ENCODE peak calls at places on chromosome 4, in nine cellular contexts. O is GM13976; J is psoas muscle; Y is CD4-positive, alpha-beta T cell; G is transverse colon; E is endothelial cell; H is heart left ventricle; N is RWPE1; K is left lung. C is an unnamed sample.

GRCh38 chr4:128571747-128572146 is 237.8 kb upstream of the JADE1 start:
- DNase-seq in E (no peak), J (no peak), H (peak; percentile 43), K (no peak), Y (no peak), O (no peak), N (peak; percentile 79), G (peak; percentile 17), C (no peak)

GRCh38 chr4:163587867-163588266 is 93.4 kb downstream of the TMA16 start:
- DNase-seq in G (no peak), Y (no peak), H (no peak), O (peak; percentile 28), N (no peak), K (no peak), J (no peak), E (no peak), C (no peak)

GRCh38 chr4:44861756-44862155 is 135.4 kb upstream of the GNPDA2 start:
- DNase-seq in K (no peak), Y (no peak), O (no peak), J (no peak), E (no peak), G (no peak), H (no peak), N (peak; percentile 4), C (no peak)

GRCh38 chr4:176198316-176198903 is 3.0 kb upstream of the SPATA4 start:
- DNase-seq in H (no peak), K (no peak), E (no peak), N (no peak), Y (no peak), J (no peak), G (peak; percentile 25), O (no peak), C (no peak)

GRCh38 chr4:48141048-48141447 is 7.0 kb upstream of the TXK start:
- DNase-seq in H (no peak), N (peak; percentile 42), K (no peak), O (peak; percentile 34), J (no peak), E (no peak), Y (no peak), G (no peak), C (no peak)

GRCh38 chr4:90503677-90504076 is 376.5 kb downstream of the CCSER1 start:
- DNase-seq in N (no peak), K (no peak), O (no peak), Y (no peak), H (no peak), G (no peak), E (no peak), J (no peak), C (no peak)

GRCh38 chr4:119082661-119083060 is 53.0 kb upstream of the MYOZ2 start:
- DNase-seq in K (no peak), J (no peak), Y (no peak), G (no peak), O (no peak), H (no peak), E (no peak), N (no peak), C (no peak)

GRCh38 chr4:26263165-26263564 is 57.6 kb upstream of the RBPJ start:
- DNase-seq in N (peak; percentile 55), J (no peak), E (no peak), H (no peak), Y (no peak), O (no peak), K (no peak), G (no peak), C (no peak)

GRCh38 chr4:10054571-10055041 is 33.3 kb upstream of the SLC2A9 start:
- DNase-seq in N (no peak), E (no peak), G (no peak), J (no peak), K (no peak), H (no peak), Y (no peak), O (no peak), C (no peak)

GRCh38 chr4:54231419-54232150 is 2.5 kb downstream of the PDGFRA start:
- DNase-seq in G (no peak), H (peak; percentile 70), Y (no peak), J (peak; percentile 82), N (no peak), O (peak; percentile 35), K (peak; percentile 79), E (peak; percentile 39), C (peak; percentile 92)

GRCh38 chr4:100849319-100849718 is 331.5 kb upstream of the EMCN start:
- DNase-seq in H (no peak), Y (no peak), J (no peak), E (no peak), N (no peak), G (no peak), O (no peak), K (no peak), C (no peak)

GRCh38 chr4:83644677-83645639 is 109.0 kb downstream of the GPAT3 start:
- DNase-seq in G (no peak), K (no peak), N (peak; percentile 54), H (peak; percentile 21), O (peak; percentile 60), Y (no peak), J (no peak), E (peak; percentile 44), C (no peak)

GRCh38 chr4:102299708-102300107 is 45.6 kb downstream of the SLC39A8 start:
- DNase-seq in Y (peak; percentile 12), K (peak; percentile 57), O (peak; percentile 2), E (peak; percentile 27), J (no peak), G (no peak), N (peak; percentile 54), H (peak; percentile 17), C (no peak)

GRCh38 chr4:80187677-80188076 is 9.6 kb upstream of the PRDM8 start:
- DNase-seq in K (no peak), O (no peak), Y (no peak), G (no peak), J (no peak), H (no peak), N (no peak), E (no peak), C (no peak)

GRCh38 chr4:120671538-120671937 is 251.0 kb downstream of the PRDM5 start:
- DNase-seq in J (no peak), G (no peak), E (no peak), K (no peak), H (no peak), Y (no peak), N (no peak), O (no peak), C (no peak)

DNA sequence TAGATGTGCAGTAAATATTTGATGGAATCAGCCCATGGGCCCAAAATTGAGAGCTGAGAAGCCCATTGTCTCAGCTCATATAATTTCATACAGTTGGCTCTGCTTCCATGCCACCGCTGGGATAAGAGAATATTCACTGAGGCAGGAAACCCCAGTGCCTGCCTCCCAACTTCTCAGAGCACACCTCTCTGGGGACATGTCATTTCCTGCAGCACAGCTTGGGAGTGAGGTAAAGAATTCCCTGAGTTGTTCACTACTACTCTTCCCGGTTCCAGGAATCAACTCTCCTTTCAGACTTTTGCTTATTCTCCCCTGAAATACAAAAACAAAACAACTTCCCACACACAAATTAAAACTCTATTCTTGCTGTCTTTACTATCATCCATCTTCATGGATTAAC is 389.3 kb downstream of the MAPK10 start:
- DNase-seq in Y (no peak), H (no peak), J (no peak), G (no peak), O (no peak), K (no peak), N (no peak), E (no peak), C (no peak)
- TF ChIP-seq CTCF in Y (no peak), H (no peak), J (no peak), G (no peak), O (no peak), K (no peak), N (no peak), E (no peak), C (no peak)

GRCh38 chr4:132646186-132646585 is 502.9 kb upstream of the PCDH10 start:
- DNase-seq in O (peak; percentile 32), N (no peak), K (no peak), E (no peak), Y (no peak), J (no peak), H (no peak), G (no peak), C (no peak)

DNA sequence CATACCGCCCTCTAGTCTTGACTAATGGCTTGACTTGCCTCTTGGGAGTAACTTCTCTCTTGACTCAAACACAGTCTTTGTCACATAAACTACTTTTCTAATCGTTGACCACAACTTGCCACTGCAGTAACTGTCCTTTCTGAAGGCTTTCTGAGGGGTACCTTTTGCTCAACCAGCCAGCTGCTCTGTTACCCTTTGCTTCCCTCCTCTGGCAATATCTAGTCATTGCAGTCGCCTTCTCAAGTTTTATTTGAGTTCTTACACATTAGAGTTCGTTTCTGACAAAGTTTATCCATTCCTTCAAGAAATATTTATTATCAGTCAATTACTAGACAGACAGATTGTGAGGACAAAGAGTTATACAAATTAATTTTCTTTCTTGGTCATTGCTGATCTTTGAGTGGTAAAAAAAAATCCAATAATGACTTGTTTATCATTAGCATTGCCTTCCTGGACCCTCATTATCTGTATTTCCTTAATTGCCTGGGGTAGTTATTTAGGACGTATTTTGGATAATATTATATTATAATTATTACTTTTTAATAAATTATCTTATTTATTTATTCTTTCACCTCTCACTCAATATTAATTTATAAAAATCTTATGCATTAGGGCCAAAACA is 506.8 kb upstream of the PCDH10 start:
- DNase-seq in O (peak; percentile 34), J (no peak), H (no peak), E (peak; percentile 44), Y (no peak), K (no peak), N (peak; percentile 38), G (no peak), C (no peak)
- TF ChIP-seq CTCF in O (peak; percentile 69), J (no peak), H (peak; percentile 42), E (peak; percentile 85), Y (no peak), K (peak; percentile 64), N (peak; percentile 89), G (no peak), C (peak; percentile 36)

GRCh38 chr4:113901994-113902787 is 77.3 kb downstream of the ARSJ start:
- DNase-seq in Y (peak; percentile 64), E (no peak), J (no peak), K (peak; percentile 73), O (no peak), N (no peak), G (peak; percentile 73), H (no peak), C (no peak)
- TF ChIP-seq CTCF in Y (peak; percentile 71), E (no peak), J (no peak), K (peak; percentile 25), O (no peak), N (no peak), G (peak; percentile 54), H (no peak), C (peak; percentile 63)

DNA sequence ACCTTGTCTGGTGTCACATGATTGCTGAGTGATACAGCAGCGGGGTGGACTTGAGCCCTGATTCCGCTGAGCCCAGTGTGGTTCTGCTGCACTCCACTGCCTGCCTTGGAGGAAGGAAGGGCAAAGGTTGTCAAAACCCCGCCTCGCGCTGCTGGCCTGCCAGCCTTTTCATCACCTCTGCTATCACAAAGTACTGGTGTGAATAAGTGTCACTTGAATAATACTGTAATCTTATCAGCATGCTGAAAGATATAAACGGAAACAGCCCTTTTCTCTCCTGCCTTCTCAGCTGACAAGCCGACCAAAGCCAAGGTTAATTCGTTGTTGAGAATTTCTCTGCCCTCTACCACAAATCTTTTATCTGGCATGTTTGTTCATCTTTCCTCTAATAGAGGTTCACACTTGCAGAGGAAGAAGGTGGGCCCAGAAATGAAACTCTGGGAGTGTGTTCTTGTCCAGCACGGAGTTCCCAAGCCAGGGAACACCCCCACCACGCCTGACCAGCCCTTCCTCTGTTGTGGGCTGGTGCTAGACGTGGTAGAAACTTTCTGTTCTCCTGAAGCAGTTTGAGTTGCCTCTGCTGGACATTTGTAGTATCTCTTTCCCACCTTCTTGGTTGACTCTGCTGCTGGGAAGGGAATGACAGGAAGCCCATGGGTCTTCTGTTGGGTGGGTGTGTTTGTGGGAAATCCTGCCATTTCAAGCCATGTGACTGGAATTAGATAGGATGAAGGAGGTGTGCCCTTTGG is 21.5 kb downstream of the FHDC1 start:
- DNase-seq in Y (no peak), H (peak; percentile 42), E (no peak), N (no peak), O (no peak), K (no peak), J (no peak), G (peak; percentile 83), C (no peak)
- TF ChIP-seq CTCF in Y (no peak), H (no peak), E (no peak), N (no peak), O (no peak), K (no peak), J (no peak), G (peak; percentile 42), C (no peak)